ENCODE peak calls at places on chromosome 1, in six cellular contexts. One of them, this sample, is unnamed.

GRCh38 chr1:76156987-76157386 is 82.4 kb downstream of the ST6GALNAC3 start:
- DNase-seq in dorsolateral prefrontal cortex: no peak
- DNase-seq in WTC11: no peak
- DNase-seq in ascending aorta: no peak
- DNase-seq in K562: no peak
- DNase-seq in ovary: no peak
- DNase-seq in this sample: no peak

GRCh38 chr1:93811646-93812045 is 67.4 kb downstream of the DNTTIP2 start:
- DNase-seq in K562: no peak
- DNase-seq in WTC11: no peak
- DNase-seq in ovary: no peak
- DNase-seq in ascending aorta: no peak
- DNase-seq in dorsolateral prefrontal cortex: no peak
- DNase-seq in this sample: no peak

GRCh38 chr1:54275349-54275748 is 75.4 kb downstream of the MRPL37 start:
- DNase-seq in K562: no peak
- DNase-seq in ovary: peak
- DNase-seq in WTC11: no peak
- DNase-seq in ascending aorta: peak
- DNase-seq in dorsolateral prefrontal cortex: no peak
- DNase-seq in this sample: no peak

GRCh38 chr1:23524716-23525401 is 6.2 kb downstream of the E2F2 start:
- DNase-seq in K562: peak
- DNase-seq in dorsolateral prefrontal cortex: no peak
- DNase-seq in ascending aorta: no peak
- DNase-seq in ovary: no peak
- DNase-seq in WTC11: no peak
- DNase-seq in this sample: no peak

GRCh38 chr1:151131832-151132675 is 14.4 kb downstream of the SEMA6C start:
- DNase-seq in ovary: peak
- DNase-seq in dorsolateral prefrontal cortex: no peak
- DNase-seq in ascending aorta: no peak
- DNase-seq in K562: no peak
- DNase-seq in WTC11: peak
- DNase-seq in this sample: peak

GRCh38 chr1:177948336-177948972 is 21.4 kb downstream of the SEC16B start:
- DNase-seq in ovary: peak
- DNase-seq in WTC11: peak
- DNase-seq in dorsolateral prefrontal cortex: peak
- DNase-seq in K562: peak
- DNase-seq in ascending aorta: no peak
- DNase-seq in this sample: peak

GRCh38 chr1:26289158-26290059 is 9.5 kb downstream of the SH3BGRL3 start:
- DNase-seq in ascending aorta: no peak
- DNase-seq in dorsolateral prefrontal cortex: peak
- DNase-seq in WTC11: no peak
- DNase-seq in ovary: no peak
- DNase-seq in K562: no peak
- DNase-seq in this sample: no peak

GRCh38 chr1:91402023-91402422 is 2.6 kb downstream of the HFM1 start:
- DNase-seq in WTC11: no peak
- DNase-seq in K562: peak
- DNase-seq in dorsolateral prefrontal cortex: no peak
- DNase-seq in ovary: no peak
- DNase-seq in ascending aorta: no peak
- DNase-seq in this sample: no peak

GRCh38 chr1:46547481-46548383 is 3.7 kb downstream of the KNCN start:
- DNase-seq in WTC11: no peak
- DNase-seq in ovary: no peak
- DNase-seq in K562: peak
- DNase-seq in dorsolateral prefrontal cortex: no peak
- DNase-seq in ascending aorta: no peak
- DNase-seq in this sample: no peak

GRCh38 chr1:235100124-235100801 is 28.4 kb downstream of the TOMM20 start:
- DNase-seq in K562: no peak
- DNase-seq in ascending aorta: no peak
- DNase-seq in WTC11: peak
- DNase-seq in ovary: no peak
- DNase-seq in dorsolateral prefrontal cortex: no peak
- DNase-seq in this sample: no peak

GRCh38 chr1:20474333-20474975 is 11.6 kb downstream of the CAMK2N1 start:
- DNase-seq in ovary: no peak
- DNase-seq in dorsolateral prefrontal cortex: no peak
- DNase-seq in WTC11: no peak
- DNase-seq in K562: no peak
- DNase-seq in ascending aorta: no peak
- DNase-seq in this sample: no peak

GRCh38 chr1:202750024-202750423 is 39.8 kb upstream of the SYT2 start:
- DNase-seq in ovary: no peak
- DNase-seq in dorsolateral prefrontal cortex: no peak
- DNase-seq in WTC11: no peak
- DNase-seq in ascending aorta: no peak
- DNase-seq in K562: no peak
- DNase-seq in this sample: no peak

GRCh38 chr1:20361805-20362381 is 71.2 kb downstream of the VWA5B1 start:
- DNase-seq in K562: peak
- DNase-seq in ascending aorta: no peak
- DNase-seq in WTC11: peak
- DNase-seq in ovary: peak
- DNase-seq in dorsolateral prefrontal cortex: peak
- DNase-seq in this sample: peak

GRCh38 chr1:114428083-114428754 is 82.8 kb downstream of the TRIM33 start:
- DNase-seq in ovary: no peak
- DNase-seq in K562: no peak
- DNase-seq in WTC11: no peak
- DNase-seq in ascending aorta: no peak
- DNase-seq in dorsolateral prefrontal cortex: no peak
- DNase-seq in this sample: no peak

GRCh38 chr1:65221638-65222421 is 73.8 kb downstream of the AK4 start:
- DNase-seq in ovary: no peak
- DNase-seq in ascending aorta: no peak
- DNase-seq in WTC11: no peak
- DNase-seq in K562: no peak
- DNase-seq in dorsolateral prefrontal cortex: no peak
- DNase-seq in this sample: no peak

GRCh38 chr1:179809506-179810366 is 66.6 kb downstream of the FAM163A start:
- DNase-seq in ascending aorta: no peak
- DNase-seq in WTC11: peak
- DNase-seq in K562: peak
- DNase-seq in ovary: peak
- DNase-seq in dorsolateral prefrontal cortex: peak
- DNase-seq in this sample: peak

GRCh38 chr1:12627308-12627707 is 9.3 kb upstream of the DHRS3 start:
- DNase-seq in K562: no peak
- DNase-seq in WTC11: no peak
- DNase-seq in dorsolateral prefrontal cortex: no peak
- DNase-seq in ovary: no peak
- DNase-seq in ascending aorta: no peak
- DNase-seq in this sample: no peak

GRCh38 chr1:25658791-25659431 is 42.3 kb downstream of the MAN1C1 start:
- DNase-seq in ascending aorta: no peak
- DNase-seq in dorsolateral prefrontal cortex: no peak
- DNase-seq in K562: no peak
- DNase-seq in WTC11: no peak
- DNase-seq in ovary: peak
- DNase-seq in this sample: no peak

GRCh38 chr1:81237531-81238528 is 562.9 kb upstream of the ADGRL2 start:
- DNase-seq in WTC11: no peak
- DNase-seq in K562: no peak
- DNase-seq in ascending aorta: no peak
- DNase-seq in ovary: no peak
- DNase-seq in dorsolateral prefrontal cortex: no peak
- DNase-seq in this sample: no peak

GRCh38 chr1:194466706-194467105 is 1280.3 kb upstream of the B3GALT2 start:
- DNase-seq in dorsolateral prefrontal cortex: no peak
- DNase-seq in ovary: no peak
- DNase-seq in ascending aorta: no peak
- DNase-seq in WTC11: no peak
- DNase-seq in K562: no peak
- DNase-seq in this sample: no peak
- TF ChIP-seq CTCF in dorsolateral prefrontal cortex: peak
- TF ChIP-seq CTCF in ovary: no peak
- TF ChIP-seq CTCF in ascending aorta: no peak
- TF ChIP-seq CTCF in WTC11: no peak
- TF ChIP-seq CTCF in K562: no peak
- TF ChIP-seq CTCF in this sample: peak

GRCh38 chr1:214310777-214311690 is 30.1 kb downstream of the SMYD2 start:
- DNase-seq in K562: no peak
- DNase-seq in dorsolateral prefrontal cortex: no peak
- DNase-seq in ovary: no peak
- DNase-seq in WTC11: no peak
- DNase-seq in ascending aorta: no peak
- DNase-seq in this sample: no peak
- TF ChIP-seq CTCF in K562: no peak
- TF ChIP-seq CTCF in dorsolateral prefrontal cortex: no peak
- TF ChIP-seq CTCF in ovary: no peak
- TF ChIP-seq CTCF in WTC11: no peak
- TF ChIP-seq CTCF in ascending aorta: no peak
- TF ChIP-seq CTCF in this sample: no peak

GRCh38 chr1:29230553-29231378 is at the start of gene MECR:
- DNase-seq in K562: peak
- DNase-seq in WTC11: peak
- DNase-seq in ovary: peak
- DNase-seq in dorsolateral prefrontal cortex: peak
- DNase-seq in ascending aorta: peak
- DNase-seq in this sample: peak
- TF ChIP-seq CTCF in K562: peak
- TF ChIP-seq CTCF in WTC11: no peak
- TF ChIP-seq CTCF in ovary: peak
- TF ChIP-seq CTCF in dorsolateral prefrontal cortex: peak
- TF ChIP-seq CTCF in ascending aorta: peak
- TF ChIP-seq CTCF in this sample: peak

GRCh38 chr1:57026942-57027341 is 61.1 kb upstream of the C8B start:
- DNase-seq in K562: no peak
- DNase-seq in ascending aorta: no peak
- DNase-seq in ovary: no peak
- DNase-seq in WTC11: no peak
- DNase-seq in dorsolateral prefrontal cortex: no peak
- DNase-seq in this sample: no peak

GRCh38 chr1:57019240-57019805 is 53.5 kb upstream of the C8B start:
- DNase-seq in ovary: no peak
- DNase-seq in K562: no peak
- DNase-seq in WTC11: no peak
- DNase-seq in dorsolateral prefrontal cortex: no peak
- DNase-seq in ascending aorta: no peak
- DNase-seq in this sample: no peak

GRCh38 chr1:57024855-57025254 is 59.0 kb upstream of the C8B start:
- DNase-seq in K562: no peak
- DNase-seq in ovary: no peak
- DNase-seq in dorsolateral prefrontal cortex: peak
- DNase-seq in WTC11: no peak
- DNase-seq in ascending aorta: no peak
- DNase-seq in this sample: no peak
- TF ChIP-seq CTCF in K562: no peak
- TF ChIP-seq CTCF in ovary: no peak
- TF ChIP-seq CTCF in dorsolateral prefrontal cortex: peak
- TF ChIP-seq CTCF in WTC11: no peak
- TF ChIP-seq CTCF in ascending aorta: no peak
- TF ChIP-seq CTCF in this sample: no peak

DNA sequence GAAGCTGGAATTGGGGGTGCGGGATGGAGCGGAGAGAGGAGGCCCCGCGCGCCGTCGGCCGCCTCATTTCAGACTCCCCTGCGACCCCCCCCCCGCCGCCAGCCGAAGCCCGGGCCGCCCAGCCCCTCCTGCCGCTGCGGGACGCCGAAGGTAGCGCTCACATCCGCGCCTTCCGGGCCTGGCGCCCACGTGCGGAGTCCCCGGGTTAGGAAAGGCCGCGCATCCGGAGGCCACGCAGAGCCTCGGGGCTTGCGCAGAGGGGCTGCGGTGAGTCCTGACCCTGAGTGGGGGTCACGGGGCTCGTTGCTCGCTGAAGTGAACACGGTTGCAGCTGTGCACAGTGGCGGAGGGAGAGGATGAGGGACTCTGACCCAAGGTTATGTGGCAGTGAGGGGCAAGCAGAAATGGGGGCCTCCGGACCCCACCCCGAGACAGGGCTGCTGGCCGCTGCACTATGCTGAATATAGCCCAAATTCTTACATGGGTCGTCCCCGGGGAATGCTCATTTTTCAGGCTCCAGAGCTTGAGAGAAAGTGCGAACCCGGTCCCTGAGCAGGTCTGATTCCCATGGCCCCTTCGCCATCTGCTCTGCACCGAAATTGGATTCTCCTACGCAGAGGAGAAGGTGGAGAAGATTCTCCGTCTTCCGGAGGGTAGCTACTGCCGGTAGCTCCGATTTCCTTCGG is 691 bp upstream of the ZNF496 start:
- DNase-seq in ascending aorta: no peak
- DNase-seq in K562: peak
- DNase-seq in WTC11: peak
- DNase-seq in ovary: peak
- DNase-seq in dorsolateral prefrontal cortex: peak
- DNase-seq in this sample: peak
- TF ChIP-seq CTCF in ascending aorta: no peak
- TF ChIP-seq CTCF in K562: no peak
- TF ChIP-seq CTCF in WTC11: no peak
- TF ChIP-seq CTCF in ovary: no peak
- TF ChIP-seq CTCF in dorsolateral prefrontal cortex: no peak
- TF ChIP-seq CTCF in this sample: no peak

DNA sequence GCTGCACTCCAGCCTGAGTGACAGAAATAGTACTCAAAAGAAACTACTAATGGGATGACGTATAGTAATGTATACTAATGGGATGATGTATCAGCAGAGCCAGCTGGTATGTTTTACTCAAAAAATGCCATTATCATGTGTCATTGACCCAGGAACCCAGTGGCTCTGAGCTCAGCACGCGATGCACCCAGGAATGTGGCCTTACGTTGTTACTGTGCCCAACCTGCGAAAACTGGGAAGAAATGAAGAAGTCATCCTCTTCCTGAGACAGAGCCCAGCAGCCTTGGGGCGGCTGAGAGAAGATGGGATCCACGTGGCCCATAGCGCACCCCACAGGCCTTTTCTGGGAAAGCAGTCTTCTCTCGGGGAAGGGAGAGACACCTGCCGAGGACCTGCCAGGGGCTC is 8.8 kb downstream of the UBE2J2 start:
- DNase-seq in K562: peak
- DNase-seq in ovary: no peak
- DNase-seq in dorsolateral prefrontal cortex: no peak
- DNase-seq in WTC11: peak
- DNase-seq in ascending aorta: no peak
- DNase-seq in this sample: no peak
- TF ChIP-seq CTCF in K562: peak
- TF ChIP-seq CTCF in ovary: no peak
- TF ChIP-seq CTCF in dorsolateral prefrontal cortex: no peak
- TF ChIP-seq CTCF in WTC11: no peak
- TF ChIP-seq CTCF in ascending aorta: no peak
- TF ChIP-seq CTCF in this sample: peak

GRCh38 chr1:173714759-173715537 is at the start of gene KLHL20:
- DNase-seq in WTC11: peak
- DNase-seq in dorsolateral prefrontal cortex: peak
- DNase-seq in K562: peak
- DNase-seq in ascending aorta: peak
- DNase-seq in ovary: peak
- DNase-seq in this sample: peak
- TF ChIP-seq CTCF in WTC11: no peak
- TF ChIP-seq CTCF in dorsolateral prefrontal cortex: peak
- TF ChIP-seq CTCF in K562: no peak
- TF ChIP-seq CTCF in ascending aorta: no peak
- TF ChIP-seq CTCF in ovary: no peak
- TF ChIP-seq CTCF in this sample: no peak